ENCODE peak calls at places on chromosome 11, in seven cellular contexts. I is body of pancreas, N is nephron progenitor cell, T is fibroblast of lung, D is esophagus squamous epithelium, A is NB4, Z is activated B cell treated with CpG ODN at 0.5 μM for 24 hours. G is an unnamed sample.
A peak's percentile ranks its signal among the peaks of the same experiment; 100 is the strongest.

GRCh38 chr11:34890089-34890488 is 26.1 kb downstream of the APIP start:
- DNase-seq in I (no peak), N (no peak), T (no peak), D (no peak), A (no peak), Z (no peak), G (no peak)

GRCh38 chr11:111676878-111677585 is 74.8 kb downstream of the SIK2 start:
- DNase-seq in I (no peak), N (no peak), T (peak; percentile 67), D (no peak), A (no peak), Z (no peak), G (no peak)

GRCh38 chr11:72746821-72747220 is 5.4 kb downstream of the ARAP1 start:
- DNase-seq in I (no peak), N (no peak), T (no peak), D (no peak), A (no peak), Z (no peak), G (no peak)

GRCh38 chr11:64537876-64538275 is 53.1 kb upstream of the SLC22A12 start:
- DNase-seq in I (no peak), N (no peak), T (no peak), D (no peak), A (peak; percentile 53), Z (no peak), G (no peak)

GRCh38 chr11:102399189-102399588 is 52.2 kb downstream of the BIRC2 start:
- DNase-seq in I (no peak), N (no peak), T (no peak), D (no peak), A (no peak), Z (no peak), G (no peak)

GRCh38 chr11:76700177-76701100 is 29.9 kb upstream of the LRRC32 start:
- DNase-seq in I (no peak), N (peak; percentile 35), T (peak; percentile 93), D (no peak), A (no peak), Z (no peak), G (no peak)

GRCh38 chr11:104841185-104841584 is 57.1 kb downstream of the CASP12 start:
- DNase-seq in I (no peak), N (no peak), T (no peak), D (no peak), A (no peak), Z (no peak), G (no peak)

GRCh38 chr11:69771466-69771865 is 3.7 kb downstream of the FGF4 start:
- DNase-seq in I (no peak), N (no peak), T (no peak), D (no peak), A (no peak), Z (no peak), G (no peak)

GRCh38 chr11:62548545-62549335 is 2.1 kb upstream of the AHNAK start:
- DNase-seq in I (peak; percentile 75), N (no peak), T (peak; percentile 41), D (no peak), A (no peak), Z (no peak), G (no peak)

GRCh38 chr11:67632175-67632981 is 2.6 kb upstream of the NUDT8 start:
- DNase-seq in I (peak; percentile 96), N (no peak), T (no peak), D (no peak), A (no peak), Z (no peak), G (no peak)

GRCh38 chr11:46242462-46242960 is 35.0 kb upstream of the CREB3L1 start:
- DNase-seq in I (no peak), N (no peak), T (no peak), D (no peak), A (no peak), Z (no peak), G (no peak)

GRCh38 chr11:46243796-46244109 is 33.7 kb upstream of the CREB3L1 start:
- DNase-seq in I (no peak), N (no peak), T (no peak), D (no peak), A (no peak), Z (no peak), G (no peak)

GRCh38 chr11:46240371-46240770 is 37.1 kb upstream of the CREB3L1 start:
- DNase-seq in I (no peak), N (no peak), T (no peak), D (no peak), A (no peak), Z (no peak), G (no peak)

GRCh38 chr11:46240861-46241260 is 36.6 kb upstream of the CREB3L1 start:
- DNase-seq in I (no peak), N (no peak), T (no peak), D (no peak), A (no peak), Z (no peak), G (no peak)

GRCh38 chr11:46242961-46243795 is 34.3 kb upstream of the CREB3L1 start:
- DNase-seq in I (peak; percentile 95), N (peak; percentile 97), T (peak; percentile 92), D (peak; percentile 50), A (peak; percentile 96), Z (peak; percentile 89), G (peak; percentile 93)
- TF ChIP-seq CTCF in I (no peak), N (no peak), T (no peak), D (peak; percentile 47), A (no peak), Z (no peak), G (no peak)

DNA sequence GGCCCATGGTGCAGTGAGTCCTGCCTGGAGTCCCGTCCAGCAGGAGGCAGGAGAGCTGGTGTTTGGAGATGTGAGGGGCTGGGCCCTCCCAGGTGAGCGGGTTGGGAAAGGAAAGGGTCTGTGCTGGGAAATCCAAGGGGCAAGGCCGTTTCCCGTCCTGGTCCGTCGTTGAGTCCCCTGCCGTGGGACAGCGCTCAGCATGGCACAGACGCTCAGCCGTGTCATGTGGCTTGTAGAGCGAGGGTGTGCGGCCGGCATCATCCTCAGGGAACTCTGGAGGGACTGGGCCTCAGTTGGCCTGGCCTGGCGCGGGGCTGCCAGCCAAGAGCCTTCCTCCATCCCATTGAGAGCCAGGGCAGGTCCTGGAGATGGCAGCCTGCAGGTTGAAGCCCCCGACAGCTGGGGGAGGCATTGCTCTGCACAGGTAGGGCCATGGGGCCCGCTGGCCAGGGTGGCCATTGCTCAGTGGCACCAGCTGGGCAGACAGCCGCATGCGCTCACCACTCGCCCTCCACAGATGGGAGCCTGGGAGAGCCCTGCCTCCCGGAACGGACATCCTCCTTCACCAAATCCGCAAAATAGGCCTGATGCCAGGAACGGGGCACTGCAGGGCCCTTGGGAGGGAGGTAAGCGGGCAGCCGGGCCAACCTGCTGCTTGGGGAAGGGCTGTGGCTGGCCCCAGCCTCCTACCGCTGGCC is 28.7 kb downstream of the KCNQ1 start:
- DNase-seq in I (no peak), N (no peak), T (no peak), D (no peak), A (no peak), Z (no peak), G (peak; percentile 62)
- TF ChIP-seq CTCF in I (no peak), N (no peak), T (no peak), D (no peak), A (no peak), Z (no peak), G (no peak)

DNA sequence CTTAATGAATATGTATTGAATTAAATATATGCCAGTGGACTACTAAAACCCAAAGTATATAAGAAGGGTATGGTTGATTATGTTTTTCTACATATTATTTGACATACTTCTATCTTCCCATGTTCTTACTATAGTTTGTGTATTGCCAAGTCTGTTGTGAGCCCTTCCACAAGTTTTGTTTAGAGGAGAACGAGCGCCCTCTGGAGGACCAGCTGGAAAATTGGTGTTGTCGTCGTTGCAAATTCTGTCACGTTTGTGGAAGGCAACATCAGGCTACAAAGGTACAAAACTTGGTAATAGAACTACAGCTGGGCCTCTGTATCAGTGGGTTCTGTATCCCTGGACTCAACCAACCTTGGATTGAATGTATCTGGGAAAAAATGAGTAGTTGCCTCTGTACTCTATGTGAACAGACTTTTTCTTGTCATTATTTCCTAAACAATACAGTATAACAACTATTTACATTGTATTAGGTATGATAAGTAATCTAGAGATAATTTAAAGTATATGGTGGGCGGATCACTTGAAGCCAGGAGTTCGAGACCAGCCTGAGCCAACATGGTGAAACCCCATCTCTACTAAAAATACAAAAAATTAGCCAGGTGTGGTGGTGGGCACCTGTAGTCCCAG is 38.7 kb upstream of the TTC36 start:
- DNase-seq in I (peak; percentile 64), N (peak; percentile 77), T (peak; percentile 66), D (no peak), A (peak; percentile 86), Z (peak; percentile 46), G (no peak)
- TF ChIP-seq CTCF in I (peak; percentile 61), N (peak; percentile 80), T (peak; percentile 88), D (peak; percentile 80), A (peak; percentile 89), Z (peak; percentile 41), G (peak; percentile 94)

GRCh38 chr11:57567512-57568329 is at the start of gene UBE2L6:
- DNase-seq in I (peak; percentile 74), N (peak; percentile 71), T (peak; percentile 30), D (peak; percentile 21), A (peak; percentile 87), Z (peak; percentile 80), G (peak; percentile 77)
- TF ChIP-seq CTCF in I (peak; percentile 74), N (no peak), T (no peak), D (no peak), A (peak; percentile 29), Z (peak; percentile 41), G (no peak)

GRCh38 chr11:61173456-61173855 is 12.2 kb upstream of the VPS37C start:
- DNase-seq in I (peak; percentile 45), N (no peak), T (no peak), D (no peak), A (peak; percentile 56), Z (no peak), G (no peak)
- TF ChIP-seq CTCF in I (no peak), N (no peak), T (no peak), D (no peak), A (no peak), Z (no peak), G (no peak)

GRCh38 chr11:134098566-134099184 is 29.8 kb downstream of the JAM3 start:
- DNase-seq in I (no peak), N (no peak), T (no peak), D (no peak), A (peak; percentile 29), Z (no peak), G (no peak)
- TF ChIP-seq CTCF in I (peak; percentile 11), N (no peak), T (no peak), D (no peak), A (peak; percentile 24), Z (no peak), G (no peak)

G was measured in type B pancreatic cell.